ENCODE peak calls at places on chromosomes 5 and 9, in six cellular contexts. K, W, G, L, O and S are unnamed samples.

GRCh38 chr9:82206490-82206889 is 217.9 kb downstream of the SPATA31D1 start:
- DNase-seq in K (no peak), W (peak), G (no peak), L (no peak), O (no peak), S (peak)

GRCh38 chr5:71460693-71461092 is 5.2 kb downstream of the BDP1 start:
- DNase-seq in K (no peak), W (no peak), G (no peak), L (no peak), O (no peak), S (no peak)

GRCh38 chr5:55853271-55853670 is 2.1 kb downstream of the IL31RA start:
- DNase-seq in K (no peak), W (peak), G (no peak), L (no peak), O (peak), S (peak)

GRCh38 chr5:150141544-150142188 is 14.0 kb downstream of the PDGFRB start:
- DNase-seq in K (no peak), W (no peak), G (peak), L (no peak), O (peak), S (no peak)

GRCh38 chr9:94097788-94098413 is 13.6 kb downstream of the PTPDC1 start:
- DNase-seq in K (no peak), W (peak), G (peak), L (no peak), O (peak), S (peak)

GRCh38 chr5:140214831-140215230 is 39.8 kb downstream of the CYSTM1 start:
- DNase-seq in K (no peak), W (no peak), G (peak), L (peak), O (peak), S (peak)

GRCh38 chr9:133842721-133843227 is 104.6 kb upstream of the SARDH start:
- DNase-seq in K (no peak), W (no peak), G (no peak), L (no peak), O (no peak), S (no peak)

GRCh38 chr5:149837680-149838269 is 106.8 kb downstream of the PDE6A start:
- DNase-seq in K (no peak), W (peak), G (peak), L (peak), O (peak), S (peak)

GRCh38 chr5:132830436-132831094 is at the start of gene SHROOM1:
- DNase-seq in K (peak), W (peak), G (peak), L (peak), O (peak), S (peak)

GRCh38 chr5:150589791-150590601 is 50.5 kb upstream of the SYNPO start:
- DNase-seq in K (peak), W (no peak), G (peak), L (peak), O (peak), S (no peak)

GRCh38 chr5:69030663-69031062 is 63.2 kb upstream of the SLC30A5 start:
- DNase-seq in K (no peak), W (no peak), G (no peak), L (no peak), O (no peak), S (no peak)

GRCh38 chr5:71586052-71586940 is 844 bp upstream of the MCCC2 start:
- DNase-seq in K (no peak), W (no peak), G (peak), L (no peak), O (peak), S (no peak)

GRCh38 chr9:131238402-131239021 is 37.8 kb downstream of the FAM78A start:
- DNase-seq in K (peak), W (no peak), G (no peak), L (no peak), O (peak), S (no peak)

GRCh38 chr9:136409557-136410455 is 608 bp downstream of the ENTR1 start:
- DNase-seq in K (no peak), W (peak), G (peak), L (peak), O (peak), S (peak)

GRCh38 chr5:32346869-32347268 is 34.1 kb upstream of the MTMR12 start:
- DNase-seq in K (no peak), W (no peak), G (no peak), L (no peak), O (no peak), S (no peak)

GRCh38 chr5:74239268-74239667 is 401.3 kb downstream of the ENC1 start:
- DNase-seq in K (no peak), W (no peak), G (no peak), L (no peak), O (no peak), S (no peak)

GRCh38 chr5:15010936-15011335 is 139.4 kb upstream of the ANKH start:
- DNase-seq in K (no peak), W (no peak), G (peak), L (no peak), O (no peak), S (peak)

GRCh38 chr5:177980776-177981175 is 15.3 kb downstream of the PROP1 start:
- DNase-seq in K (no peak), W (peak), G (no peak), L (no peak), O (no peak), S (no peak)

GRCh38 chr5:19584131-19584530 is 403.9 kb downstream of the CDH18 start:
- DNase-seq in K (no peak), W (no peak), G (no peak), L (no peak), O (no peak), S (no peak)

GRCh38 chr5:114419941-114420340 is 58.1 kb downstream of the KCNN2 start:
- DNase-seq in K (no peak), W (no peak), G (no peak), L (no peak), O (peak), S (peak)

GRCh38 chr5:117680421-117680820 is 1105.8 kb upstream of the SEMA6A start:
- DNase-seq in K (no peak), W (no peak), G (no peak), L (no peak), O (peak), S (no peak)

GRCh38 chr9:129262261-129262660 is 84.2 kb upstream of the IER5L start:
- DNase-seq in K (peak), W (peak), G (no peak), L (no peak), O (no peak), S (peak)

DNA sequence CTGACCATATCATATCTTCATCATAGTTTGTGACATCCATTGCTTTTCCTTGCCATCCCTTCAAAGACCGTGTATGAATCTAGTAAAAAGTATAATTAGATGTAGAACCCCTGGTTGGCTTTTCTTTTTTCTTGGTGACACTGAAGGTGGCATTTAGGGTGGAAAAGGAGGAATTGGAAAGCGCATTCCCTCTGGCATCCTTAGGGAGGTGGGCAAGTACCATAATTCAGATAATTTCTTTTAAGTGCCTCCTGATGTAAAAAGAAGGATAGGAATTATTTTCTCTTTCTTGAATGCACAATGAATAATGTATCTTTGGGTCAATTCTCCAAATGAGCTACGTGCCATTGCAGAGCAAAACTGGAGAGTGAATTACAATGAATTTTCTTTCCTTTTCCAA is 73.2 kb upstream of the SMARCA2 start:
- DNase-seq in K (no peak), W (no peak), G (peak), L (no peak), O (peak), S (no peak)
- TF ChIP-seq CTCF in K (no peak), W (no peak), G (peak), L (peak), O (peak), S (peak)

DNA sequence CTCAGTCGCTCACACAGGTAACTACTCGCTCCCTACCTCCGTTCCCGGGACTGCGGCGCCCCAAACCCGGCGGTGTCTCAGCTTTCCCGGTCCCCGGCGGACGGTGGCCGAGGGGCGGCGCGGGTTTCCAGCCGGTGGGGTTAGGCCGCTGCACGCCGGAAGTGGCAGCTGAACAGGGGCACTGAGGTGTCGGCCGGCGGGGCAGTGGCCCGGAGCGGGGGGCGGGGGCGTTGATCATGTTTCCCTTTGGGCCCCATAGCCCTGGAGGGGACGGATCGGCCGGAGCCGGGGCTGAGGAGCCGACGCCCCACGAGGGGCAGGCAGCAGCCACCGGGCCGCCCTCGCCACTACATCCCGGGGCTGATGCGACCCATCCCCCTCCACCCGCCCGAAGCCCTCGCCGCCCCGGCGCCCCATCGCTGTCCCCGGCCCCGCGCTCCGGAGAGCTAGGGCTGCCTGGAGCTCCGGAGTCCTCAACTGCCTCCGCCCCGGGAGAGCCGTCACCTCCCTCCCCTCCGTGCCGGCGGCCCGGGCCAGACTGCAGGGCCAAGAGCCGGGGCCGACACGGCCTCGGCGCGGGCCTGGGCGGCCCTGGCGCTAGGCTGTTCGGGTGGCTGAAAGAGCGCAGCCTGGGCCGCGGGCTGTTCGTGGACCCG is at the start of gene DCAF10:
- DNase-seq in K (peak), W (peak), G (peak), L (peak), O (peak), S (peak)
- TF ChIP-seq CTCF in K (no peak), W (no peak), G (peak), L (peak), O (no peak), S (no peak)

GRCh38 chr5:89267764-89268163 is 384.8 kb upstream of the MEF2C start:
- DNase-seq in K (no peak), W (no peak), G (no peak), L (no peak), O (no peak), S (no peak)

GRCh38 chr5:89269721-89270120 is 386.7 kb upstream of the MEF2C start:
- DNase-seq in K (no peak), W (no peak), G (no peak), L (no peak), O (no peak), S (no peak)

GRCh38 chr5:89270901-89271300 is 387.9 kb upstream of the MEF2C start:
- DNase-seq in K (no peak), W (no peak), G (no peak), L (no peak), O (no peak), S (no peak)

GRCh38 chr5:89265511-89266169 is 382.7 kb upstream of the MEF2C start:
- DNase-seq in K (no peak), W (no peak), G (peak), L (no peak), O (peak), S (no peak)

DNA sequence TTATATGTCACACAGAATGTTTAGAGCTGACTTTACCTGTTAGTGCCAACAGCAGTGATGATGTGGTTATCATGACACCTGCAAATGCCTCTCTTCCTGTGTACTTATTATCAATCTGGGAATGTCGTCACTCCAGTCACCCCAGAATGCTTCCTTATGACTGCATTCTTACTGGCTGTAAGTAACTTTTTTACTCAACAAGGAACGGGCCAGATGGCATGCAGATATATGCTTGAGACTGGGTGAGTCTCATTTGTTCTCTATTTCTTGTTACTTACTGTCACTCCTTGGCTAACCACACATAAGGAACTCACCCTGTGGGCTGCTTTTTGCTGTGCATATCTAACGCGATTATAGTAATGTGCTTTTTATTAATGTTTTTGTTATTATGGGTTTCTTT is 385.5 kb upstream of the MEF2C start:
- DNase-seq in K (no peak), W (no peak), G (no peak), L (no peak), O (no peak), S (no peak)
- TF ChIP-seq CTCF in K (no peak), W (no peak), G (no peak), L (no peak), O (no peak), S (no peak)

GRCh38 chr5:53201746-53202145 is 92.2 kb upstream of the MOCS2 start:
- DNase-seq in K (no peak), W (no peak), G (no peak), L (no peak), O (no peak), S (no peak)
- TF ChIP-seq CTCF in K (no peak), W (no peak), G (no peak), L (no peak), O (peak), S (peak)

DNA sequence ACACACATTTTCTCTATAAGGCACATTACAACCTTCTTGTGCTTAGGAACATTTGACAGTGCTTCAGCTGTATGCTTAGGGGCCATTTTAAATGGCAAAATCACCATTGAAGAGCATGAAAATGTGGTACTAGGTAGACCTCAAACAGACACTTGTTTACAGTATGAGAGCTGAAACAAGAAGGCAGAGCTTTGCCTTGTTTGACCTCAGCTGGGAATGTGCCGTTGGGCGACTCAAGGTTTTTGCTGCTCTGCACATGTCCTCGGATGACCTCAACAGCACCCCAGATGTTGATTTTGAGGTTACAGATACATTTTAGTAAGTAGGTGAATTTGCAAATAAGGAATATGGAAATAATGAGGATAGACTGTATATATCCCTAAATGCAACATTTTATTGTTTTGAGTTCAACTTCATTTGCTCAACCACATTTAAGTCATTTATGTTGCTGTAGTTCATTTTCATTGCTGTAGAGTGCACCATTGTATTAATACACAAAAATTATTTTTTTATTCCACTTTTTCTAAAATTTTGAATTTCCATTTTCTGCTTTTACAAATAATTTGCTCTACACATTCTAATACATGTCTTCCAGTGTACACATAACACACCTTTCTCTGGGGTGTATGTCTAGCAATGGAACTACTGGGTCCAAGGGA is 206.8 kb downstream of the NR3C1 start:
- DNase-seq in K (no peak), W (no peak), G (no peak), L (no peak), O (no peak), S (no peak)
- TF ChIP-seq CTCF in K (no peak), W (no peak), G (no peak), L (no peak), O (no peak), S (no peak)

GRCh38 chr5:31193591-31194457 is at the start of gene CDH6:
- DNase-seq in K (peak), W (peak), G (peak), L (peak), O (peak), S (no peak)

GRCh38 chr5:31196309-31196708 is 2.8 kb downstream of the CDH6 start:
- DNase-seq in K (no peak), W (no peak), G (peak), L (no peak), O (peak), S (no peak)

GRCh38 chr5:31194892-31195291 is 1.4 kb downstream of the CDH6 start:
- DNase-seq in K (no peak), W (peak), G (no peak), L (no peak), O (no peak), S (peak)

GRCh38 chr5:31193026-31193425 is 460 bp upstream of the CDH6 start:
- DNase-seq in K (no peak), W (no peak), G (no peak), L (no peak), O (no peak), S (no peak)

GRCh38 chr5:31194458-31194808 is 947 bp downstream of the CDH6 start:
- DNase-seq in K (no peak), W (no peak), G (peak), L (no peak), O (peak), S (no peak)
- TF ChIP-seq CTCF in K (no peak), W (no peak), G (no peak), L (no peak), O (no peak), S (no peak)

DNA sequence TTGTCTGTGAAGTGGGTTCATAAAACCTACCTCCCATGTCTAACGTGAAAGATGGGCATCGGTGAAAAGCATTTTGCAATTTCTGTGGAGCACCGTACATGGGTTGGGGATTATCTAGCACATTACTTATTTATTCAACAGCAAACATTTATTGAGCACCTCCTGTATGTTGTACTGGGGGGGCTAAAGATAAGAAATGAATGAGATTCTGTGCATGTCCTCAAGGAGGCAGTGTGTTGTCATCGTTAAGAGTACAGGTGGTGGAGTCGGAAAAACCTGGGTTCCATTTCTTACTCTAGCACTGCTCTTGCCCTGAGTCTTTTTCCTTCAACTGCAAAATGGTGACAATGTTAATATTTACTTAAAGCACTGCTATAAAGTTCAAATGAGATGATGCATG is 30.4 kb upstream of the DENND1A start:
- DNase-seq in K (no peak), W (no peak), G (no peak), L (no peak), O (no peak), S (no peak)
- TF ChIP-seq CTCF in K (no peak), W (no peak), G (no peak), L (no peak), O (no peak), S (no peak)